ENCODE peak calls at places on chromosome X, in four cellular contexts. G is astrocyte, R is upper lobe of right lung, K is esophagus squamous epithelium. F is an unnamed sample.
A peak's percentile ranks its signal among the peaks of the same experiment; 100 is the strongest.

GRCh38 chrX:10513974-10514373 is 106.4 kb downstream of the MID1 start:
- DNase-seq in K (no peak), G (no peak), R (no peak), F (peak; percentile 5)

GRCh38 chrX:40719218-40719617 is 16.1 kb downstream of the MED14 start:
- DNase-seq in R (no peak), G (peak; percentile 70), K (no peak), F (no peak)

GRCh38 chrX:79081895-79082512 is 62.5 kb upstream of the GPR174 start:
- DNase-seq in K (no peak), G (no peak), R (no peak), F (peak; percentile 85)

GRCh38 chrX:39734174-39734776 is 363.5 kb downstream of the BCOR start:
- DNase-seq in R (no peak), K (no peak), G (no peak), F (no peak)

GRCh38 chrX:34382416-34382815 is 250.3 kb upstream of the FAM47A start:
- DNase-seq in G (peak; percentile 12), K (no peak), R (no peak), F (no peak)

GRCh38 chrX:57915680-57916079 is 5.4 kb upstream of the ZXDA start:
- DNase-seq in G (no peak), K (no peak), R (no peak), F (no peak)

GRCh38 chrX:24965400-24965799 is 50.4 kb downstream of the ARX start:
- DNase-seq in K (no peak), G (no peak), R (no peak), F (no peak)

GRCh38 chrX:120452131-120452530 is 17.0 kb downstream of the LAMP2 start:
- DNase-seq in G (no peak), K (no peak), R (no peak), F (peak; percentile 35)

GRCh38 chrX:39984191-39984956 is 113.4 kb downstream of the BCOR start:
- DNase-seq in K (no peak), R (no peak), G (peak; percentile 49), F (no peak)

GRCh38 chrX:11664211-11664888 is 1.4 kb downstream of the ARHGAP6 start:
- DNase-seq in R (no peak), K (no peak), G (peak; percentile 2), F (no peak)

GRCh38 chrX:118570209-118570608 is 74.6 kb downstream of the DOCK11 start:
- DNase-seq in G (no peak), K (no peak), R (no peak), F (no peak)

GRCh38 chrX:136711147-136711546 is 63.2 kb downstream of the CD40LG start:
- DNase-seq in G (no peak), K (no peak), R (no peak), F (no peak)

GRCh38 chrX:38975368-38975767 is 174.1 kb downstream of the MID1IP1 start:
- DNase-seq in K (no peak), G (no peak), R (no peak), F (no peak)

GRCh38 chrX:33132569-33132968 is 78.8 kb downstream of the DMD start:
- DNase-seq in G (no peak), K (no peak), R (no peak), F (no peak)

GRCh38 chrX:103187953-103188475 is 26.9 kb upstream of the BEX4 start:
- DNase-seq in K (no peak), G (peak; percentile 2), R (no peak), F (no peak)

GRCh38 chrX:93637591-93637990 is 35.8 kb downstream of the NAP1L3 start:
- DNase-seq in G (no peak), K (no peak), R (no peak), F (no peak)

GRCh38 chrX:24493740-24494543 is 28.9 kb downstream of the PDK3 start:
- DNase-seq in K (no peak), R (no peak), G (no peak), F (no peak)

GRCh38 chrX:20527458-20528099 is 260.9 kb upstream of the RPS6KA3 start:
- DNase-seq in G (no peak), K (no peak), R (no peak), F (no peak)

GRCh38 chrX:17643528-17643927 is 93.8 kb upstream of the SCML1 start:
- DNase-seq in G (no peak), K (no peak), R (no peak), F (no peak)

GRCh38 chrX:154097003-154097596 is 417 bp downstream of the MECP2 start:
- DNase-seq in K (no peak), G (peak; percentile 27), R (peak; percentile 84), F (peak; percentile 54)

GRCh38 chrX:118523920-118524319 is 28.3 kb downstream of the DOCK11 start:
- DNase-seq in K (no peak), G (no peak), R (no peak), F (no peak)

GRCh38 chrX:47628980-47629379 is 750 bp downstream of the CFP start:
- DNase-seq in R (no peak), G (no peak), K (no peak), F (no peak)
- H3K4me3 ChIP-seq in R (no peak overlapping the region), G (no peak overlapping the region), K (no peak overlapping the region), F (no peak overlapping the region)

GRCh38 chrX:819684-820083 is 189.1 kb downstream of the SHOX start:
- DNase-seq in R (no peak), G (no peak), K (no peak), F (no peak)

GRCh38 chrX:821311-822178 is 191.0 kb downstream of the SHOX start:
- DNase-seq in R (no peak), K (no peak), G (no peak), F (no peak)

GRCh38 chrX:816411-816810 is 185.8 kb downstream of the SHOX start:
- DNase-seq in K (no peak), R (no peak), G (no peak), F (no peak)

GRCh38 chrX:817759-818158 is 187.2 kb downstream of the SHOX start:
- DNase-seq in G (no peak), R (no peak), K (no peak), F (no peak)
- H3K4me3 ChIP-seq in G (no peak overlapping the region), R (no peak overlapping the region), K (no peak overlapping the region), F (no peak overlapping the region)

GRCh38 chrX:2145672-2146412 is 354.9 kb downstream of the DHRSX start:
- DNase-seq in R (no peak), K (no peak), G (no peak), F (no peak)

GRCh38 chrX:2150722-2151121 is 350.1 kb downstream of the DHRSX start:
- DNase-seq in K (no peak), G (no peak), R (no peak), F (no peak)

DNA sequence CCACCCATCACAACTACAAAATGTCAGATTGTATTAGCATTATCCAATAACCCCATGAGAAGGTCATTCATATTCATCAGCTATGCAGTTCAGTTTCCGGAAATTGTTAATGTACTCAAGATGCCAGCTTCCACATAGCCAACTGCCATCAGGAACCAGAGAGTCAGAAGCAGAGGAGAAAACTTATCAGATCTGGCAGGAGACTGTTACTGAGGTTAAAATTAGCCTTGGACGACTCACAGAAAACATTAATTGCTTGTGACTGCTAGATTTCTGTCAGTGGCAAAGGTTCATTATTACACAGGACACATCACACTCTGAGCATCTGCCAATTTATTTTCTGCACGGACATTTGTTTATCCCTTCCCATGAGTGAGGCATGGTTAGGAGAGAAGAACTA is 352.8 kb downstream of the DHRSX start:
- DNase-seq in R (no peak), G (no peak), K (no peak), F (no peak)
- H3K4me3 ChIP-seq in R (no peak overlapping the region), G (no peak overlapping the region), K (no peak overlapping the region), F (no peak overlapping the region)

DNA sequence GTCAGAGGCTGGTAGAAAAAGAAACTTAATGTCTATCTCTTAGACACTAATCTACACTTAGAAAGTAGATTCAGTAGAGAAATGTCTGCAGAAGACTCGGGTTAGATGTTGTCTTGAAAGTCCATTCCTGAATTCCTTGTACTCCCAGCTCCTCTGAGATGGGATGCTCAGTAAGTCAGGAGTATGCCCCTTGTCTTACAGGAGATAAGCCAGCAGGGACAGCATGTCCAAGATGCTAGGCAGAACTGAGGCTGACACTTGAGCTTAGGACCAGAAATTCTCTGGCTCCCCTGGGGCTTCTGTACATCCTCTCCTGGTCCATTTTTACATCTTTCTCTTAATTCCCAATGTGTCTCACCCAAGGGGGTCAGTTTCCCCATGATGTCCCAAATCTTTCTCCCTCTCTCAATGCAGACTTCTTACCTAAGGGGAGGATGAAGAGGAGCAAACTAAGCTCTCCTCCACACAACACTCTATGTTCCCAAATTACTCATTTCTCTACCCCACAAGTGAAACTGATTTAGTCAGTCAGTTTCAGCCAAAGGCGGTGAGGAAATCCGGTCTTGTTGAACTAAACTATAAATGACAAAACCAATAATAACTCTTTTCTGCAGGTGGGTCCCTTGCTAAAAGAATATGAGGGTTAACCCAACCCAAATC is 558.2 kb upstream of the DIPK2B start:
- DNase-seq in G (peak; percentile 39), R (no peak), K (no peak), F (no peak)
- H3K4me3 ChIP-seq in G (no peak overlapping the region), R (no peak overlapping the region), K (no peak overlapping the region), F (no peak overlapping the region)

DNA sequence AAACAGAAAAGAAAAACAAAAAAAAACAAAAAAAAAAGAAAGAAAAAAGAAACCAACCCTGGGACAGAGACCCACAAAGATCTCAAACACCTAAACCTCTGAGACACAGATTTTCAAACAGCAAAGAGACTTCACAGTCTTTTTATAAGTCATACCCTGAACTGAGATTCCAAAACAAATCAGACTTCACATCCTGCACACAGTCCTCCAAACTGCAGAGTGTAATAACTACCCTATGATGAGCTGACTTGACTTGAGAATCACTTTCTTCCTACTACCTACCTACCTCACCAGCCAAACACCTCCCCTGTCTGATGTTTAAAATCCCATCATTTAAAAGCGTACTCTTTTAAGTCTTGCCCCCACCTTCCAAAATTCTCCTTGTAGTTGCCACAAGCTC is 25.2 kb upstream of the GLOD5 start:
- DNase-seq in R (no peak), G (no peak), K (no peak), F (no peak)
- H3K4me3 ChIP-seq in R (no peak overlapping the region), G (no peak overlapping the region), K (peak overlapping the region; percentile 74), F (peak overlapping the region; percentile 49)

DNA sequence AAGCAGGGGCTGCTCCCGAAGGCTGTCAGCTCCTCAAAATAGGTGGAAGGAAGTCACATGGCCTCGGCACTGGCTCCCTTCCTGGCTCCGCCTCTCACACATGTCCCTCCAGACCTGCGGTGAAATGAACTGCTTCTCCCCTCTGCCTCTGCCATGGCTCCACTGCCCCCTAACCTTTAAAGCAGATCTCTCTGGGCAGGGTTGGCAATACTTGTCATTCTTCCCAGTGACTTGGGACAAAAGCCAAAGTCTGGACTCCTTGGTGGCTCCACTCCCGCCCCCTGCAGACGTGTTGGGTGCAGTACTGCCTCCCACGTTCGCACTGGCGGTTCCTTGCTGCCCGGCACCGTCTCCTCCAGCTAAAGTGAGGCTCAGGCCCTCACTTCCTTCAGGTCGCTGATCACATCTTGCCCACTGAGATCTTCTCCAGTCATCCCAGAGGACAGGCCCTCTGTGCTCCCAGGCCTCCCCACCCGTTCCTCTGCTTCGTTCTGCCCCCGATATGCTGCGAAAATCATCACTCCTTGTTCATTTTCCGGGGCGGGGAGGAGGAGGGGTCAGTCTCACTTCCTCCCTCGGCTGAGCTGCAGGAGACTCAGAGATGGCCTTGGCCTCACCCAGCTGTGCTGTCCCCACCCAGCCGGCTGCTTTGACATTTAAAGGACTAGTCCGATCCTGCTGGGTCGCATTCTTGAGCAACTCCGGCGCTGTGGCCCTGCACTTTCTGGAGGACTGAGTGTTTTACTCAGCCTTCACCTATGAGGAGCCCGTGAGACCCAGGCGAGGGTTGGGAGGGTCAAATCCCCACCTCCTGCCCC is 97.4 kb downstream of the PHKA2 start:
- DNase-seq in K (no peak), G (peak; percentile 26), R (peak; percentile 84), F (no peak)
- H3K4me3 ChIP-seq in K (peak overlapping the region; percentile 55), G (peak overlapping the region; percentile 46), R (peak overlapping the region; percentile 45), F (no peak overlapping the region)

GRCh38 chrX:53556868-53557267 is 122.7 kb upstream of the HSD17B10 start:
- DNase-seq in K (no peak), G (no peak), R (no peak), F (no peak)
- H3K4me3 ChIP-seq in K (no peak overlapping the region), G (no peak overlapping the region), R (no peak overlapping the region), F (no peak overlapping the region)

F was measured in Jurkat, Clone E6-1.